ENCODE peak calls at places on chromosomes 4 and X, in nine cellular contexts. G, F, P, H, C, I, Q, X and L are unnamed samples.

GRCh38 chr4:8688041-8688907 is 95.7 kb downstream of the CPZ start:
- DNase-seq in G (peak), C (no peak), H (no peak), I (peak), F (no peak), Q (peak), P (peak), X (peak), L (peak)

GRCh38 chrX:87697409-87697808 is 179.8 kb downstream of the KLHL4 start:
- DNase-seq in P (no peak), H (no peak), G (no peak), X (no peak), Q (no peak), F (no peak), I (no peak), C (no peak), L (no peak)

GRCh38 chr4:12110607-12111006 is 681.9 kb upstream of the HS3ST1 start:
- DNase-seq in Q (no peak), X (no peak), I (no peak), G (no peak), H (no peak), P (no peak), C (no peak), F (no peak), L (no peak)

GRCh38 chr4:40333921-40334352 is 1.2 kb upstream of the CHRNA9 start:
- DNase-seq in H (no peak), G (no peak), Q (peak), F (peak), P (peak), I (peak), X (no peak), C (peak), L (peak)

GRCh38 chr4:108166038-108166437 is 2.7 kb downstream of the LEF1 start:
- DNase-seq in P (no peak), I (no peak), X (no peak), C (no peak), H (no peak), Q (no peak), G (no peak), F (no peak), L (no peak)

GRCh38 chrX:67543818-67544217 is at the start of gene AR:
- DNase-seq in Q (peak), C (peak), X (peak), I (peak), G (peak), P (peak), H (peak), F (peak), L (peak)

GRCh38 chr4:107825072-107825789 is 499 bp downstream of the SGMS2 start:
- DNase-seq in G (peak), C (peak), P (peak), I (peak), Q (peak), H (peak), F (peak), X (peak), L (peak)

GRCh38 chrX:124829930-124830329 is 483.6 kb downstream of the SH2D1A start:
- DNase-seq in X (no peak), H (no peak), P (no peak), F (no peak), C (no peak), G (no peak), Q (no peak), I (no peak), L (no peak)

GRCh38 chr4:74675673-74676279 is 118.5 kb downstream of the BTC start:
- DNase-seq in I (peak), H (no peak), X (peak), C (peak), Q (peak), P (no peak), G (no peak), F (peak), L (peak)

GRCh38 chr4:37873383-37873782 is 17.5 kb upstream of the TBC1D1 start:
- DNase-seq in P (no peak), I (peak), F (peak), C (peak), G (no peak), H (no peak), Q (peak), X (no peak), L (peak)

GRCh38 chr4:17310269-17310652 is 201.6 kb downstream of the QDPR start:
- DNase-seq in G (no peak), P (no peak), Q (peak), I (peak), H (no peak), C (peak), X (no peak), F (no peak), L (peak)

GRCh38 chr4:78650106-78651021 is 98.8 kb downstream of the ANXA3 start:
- DNase-seq in Q (peak), P (peak), C (peak), X (no peak), I (peak), G (no peak), F (peak), H (no peak), L (peak)

GRCh38 chrX:2401590-2402360 is 99.0 kb downstream of the DHRSX start:
- DNase-seq in C (peak), F (peak), H (no peak), I (no peak), Q (no peak), G (peak), P (no peak), X (no peak), L (no peak)

GRCh38 chr4:80271806-80272205 is 5.3 kb downstream of the FGF5 start:
- DNase-seq in C (no peak), I (no peak), F (peak), H (no peak), P (no peak), Q (no peak), X (no peak), G (no peak), L (peak)

GRCh38 chr4:56817840-56818491 is 3.5 kb downstream of the SPINK2 start:
- DNase-seq in G (no peak), H (no peak), F (no peak), Q (no peak), X (no peak), P (no peak), I (no peak), C (peak), L (no peak)

GRCh38 chr4:176034498-176034897 is 31.1 kb upstream of the WDR17 start:
- DNase-seq in Q (no peak), P (no peak), H (no peak), C (peak), I (peak), G (no peak), F (peak), X (peak), L (peak)

GRCh38 chr4:136311774-136312173 is 1220.5 kb downstream of the PCDH18 start:
- DNase-seq in I (no peak), C (no peak), P (no peak), F (no peak), Q (no peak), H (no peak), G (no peak), X (no peak), L (no peak)

GRCh38 chrX:14899607-14900006 is 26.4 kb downstream of the MOSPD2 start:
- DNase-seq in F (peak), Q (peak), P (no peak), X (no peak), I (peak), C (peak), G (no peak), H (no peak), L (peak)

GRCh38 chrX:154486396-154487207 is at the start of gene UBL4A:
- DNase-seq in H (peak), P (peak), C (peak), I (peak), G (peak), X (peak), F (no peak), Q (no peak), L (peak)

GRCh38 chr4:101271516-101271915 is 75.8 kb downstream of the PPP3CA start:
- DNase-seq in P (no peak), Q (no peak), C (no peak), H (no peak), G (no peak), I (peak), F (peak), X (no peak), L (no peak)

GRCh38 chr4:8850074-8850829 is 21.4 kb downstream of the HMX1 start:
- DNase-seq in Q (no peak), C (no peak), I (no peak), G (peak), F (no peak), H (no peak), P (no peak), X (no peak), L (no peak)

GRCh38 chr4:2264481-2265041 is 2.7 kb upstream of the MXD4 start:
- DNase-seq in G (no peak), F (no peak), C (no peak), X (no peak), H (no peak), I (no peak), P (no peak), Q (no peak), L (no peak)

GRCh38 chr4:12319765-12320164 is 891.1 kb upstream of the HS3ST1 start:
- DNase-seq in H (no peak), X (no peak), Q (peak), F (peak), G (no peak), I (no peak), C (peak), P (no peak), L (peak)

GRCh38 chrX:153381684-153382532 is 19.2 kb downstream of the PNMA6E start:
- DNase-seq in C (peak), F (peak), H (peak), X (peak), I (peak), P (peak), Q (peak), G (peak), L (peak)

GRCh38 chrX:28491322-28491721 is 95.9 kb upstream of the IL1RAPL1 start:
- DNase-seq in H (no peak), I (no peak), P (no peak), X (no peak), F (no peak), G (no peak), C (no peak), Q (no peak), L (no peak)

GRCh38 chr4:150579591-150580234 is 2.2 kb upstream of the MAB21L2 start:
- DNase-seq in P (no peak), Q (no peak), I (peak), G (peak), F (peak), H (no peak), X (peak), C (peak), L (peak)

GRCh38 chrX:110866421-110866820 is 70.8 kb upstream of the CHRDL1 start:
- DNase-seq in C (no peak), H (no peak), X (no peak), G (no peak), F (no peak), P (no peak), Q (no peak), I (no peak), L (no peak)

GRCh38 chrX:47831788-47832187 is 4.9 kb upstream of the ZNF81 start:
- DNase-seq in P (peak), F (peak), X (peak), H (peak), I (peak), C (no peak), G (peak), Q (no peak), L (peak)
- TF ChIP-seq CTCF in P (peak), F (peak), X (peak), H (peak), I (peak), C (peak), G (peak), Q (peak), L (peak)

GRCh38 chrX:109049903-109050302 is 313.5 kb upstream of the IRS4 start:
- DNase-seq in F (no peak), P (no peak), H (no peak), I (no peak), X (peak), Q (no peak), G (peak), C (no peak), L (peak)
- TF ChIP-seq CTCF in F (no peak), P (peak), H (no peak), I (no peak), X (peak), Q (peak), G (peak), C (no peak), L (peak)

DNA sequence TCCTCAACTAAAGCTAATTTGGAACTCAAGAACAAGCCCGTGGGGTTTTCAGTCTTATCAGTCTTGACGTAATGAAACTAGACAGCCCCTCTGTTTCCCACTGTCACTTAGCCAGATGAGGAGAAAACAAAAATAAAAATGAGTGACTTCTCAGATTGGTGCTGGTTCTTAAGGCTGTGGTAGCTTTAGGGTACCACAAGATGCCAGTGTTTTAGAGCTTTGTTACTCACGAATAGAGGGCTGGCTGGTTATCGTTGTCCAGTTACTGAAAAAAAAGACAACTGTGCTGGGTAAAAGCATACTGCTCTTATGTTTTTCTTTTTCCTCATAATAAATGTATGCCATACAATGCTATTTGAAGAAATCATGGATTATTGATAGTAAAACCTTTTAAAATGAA is 796.7 kb downstream of the RAPGEF2 start:
- DNase-seq in P (no peak), F (no peak), C (no peak), G (no peak), I (no peak), X (no peak), H (no peak), Q (no peak), L (no peak)
- TF ChIP-seq CTCF in P (no peak), F (no peak), C (no peak), G (peak), I (no peak), X (no peak), H (no peak), Q (no peak), L (no peak)

DNA sequence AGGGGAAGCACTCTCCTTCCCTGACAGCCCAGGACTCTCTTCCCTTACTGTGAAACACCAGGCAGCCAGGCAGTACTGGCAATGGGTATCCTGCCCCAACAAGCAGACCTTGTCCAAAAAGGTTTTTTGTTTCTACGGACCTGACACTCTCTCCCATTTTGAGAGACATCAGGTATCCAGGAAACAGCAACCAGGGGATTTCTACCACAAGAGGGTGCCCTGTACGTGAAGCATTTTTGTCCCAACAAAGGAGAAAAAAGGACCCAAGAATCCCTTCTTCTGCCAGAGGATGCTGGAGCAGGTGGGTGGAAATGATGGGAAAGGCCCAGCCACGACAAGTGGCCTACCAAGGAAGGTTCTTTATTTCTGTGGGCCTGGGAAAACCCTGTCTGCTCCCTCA is 65.7 kb upstream of the FGF13 start:
- DNase-seq in X (no peak), F (no peak), P (no peak), I (no peak), G (peak), H (no peak), C (no peak), Q (no peak), L (no peak)
- TF ChIP-seq CTCF in X (no peak), F (peak), P (no peak), I (no peak), G (peak), H (no peak), C (no peak), Q (no peak), L (no peak)

GRCh38 chrX:41010188-41010846 is 74.9 kb upstream of the USP9X start:
- DNase-seq in G (peak), X (peak), C (peak), Q (peak), I (peak), P (peak), F (peak), H (peak), L (peak)
- TF ChIP-seq CTCF in G (peak), X (no peak), C (no peak), Q (peak), I (peak), P (no peak), F (peak), H (no peak), L (peak)

GRCh38 chr4:84582302-84582987 is 482 bp upstream of the CDS1 start:
- DNase-seq in C (peak), H (peak), X (peak), F (peak), G (peak), I (peak), P (peak), Q (peak), L (peak)
- TF ChIP-seq CTCF in C (no peak), H (no peak), X (no peak), F (no peak), G (peak), I (no peak), P (no peak), Q (no peak), L (no peak)

DNA sequence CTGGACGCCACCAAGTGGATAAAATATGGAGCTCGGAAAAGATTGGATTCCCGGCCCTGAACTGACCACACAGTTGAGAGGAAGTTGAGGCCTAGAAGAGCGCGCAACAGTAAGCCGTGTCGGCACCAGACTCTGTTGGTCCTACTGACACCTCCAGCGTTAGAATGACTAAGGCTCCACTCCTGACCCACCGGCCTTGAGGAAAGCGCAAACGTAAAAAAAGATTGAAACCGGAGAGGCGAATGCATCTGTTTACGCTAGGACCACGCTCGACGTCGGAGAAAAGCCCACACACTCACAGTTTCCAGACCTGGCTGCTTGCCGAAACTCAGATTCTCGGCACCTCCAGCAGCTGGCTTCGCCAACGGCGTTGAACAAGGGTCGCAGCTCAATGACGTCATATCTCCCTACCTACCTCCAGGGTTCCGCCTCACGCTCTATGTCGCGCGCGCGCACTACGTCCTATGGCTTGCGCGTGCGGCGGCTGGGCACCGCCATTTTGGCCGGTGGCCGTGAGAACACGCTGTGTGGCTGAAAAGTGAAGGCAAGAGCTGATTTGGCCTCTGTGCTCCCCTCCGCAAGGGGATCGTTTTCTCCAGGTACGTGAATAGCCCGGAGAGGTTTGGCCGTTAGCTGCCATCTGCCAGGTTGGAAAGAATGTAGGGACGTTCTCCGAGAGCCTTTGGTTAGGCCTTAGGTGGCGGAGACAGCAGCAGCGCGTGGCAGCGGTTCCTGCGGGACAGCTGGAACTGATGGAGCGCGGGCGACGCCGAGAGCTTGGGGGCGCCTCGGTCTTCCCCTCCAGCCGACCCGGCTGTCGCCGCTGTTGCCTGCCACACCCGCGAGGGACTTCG is at the start of the genes ABCE1 and ANAPC10:
- DNase-seq in C (peak), H (peak), Q (peak), P (peak), G (peak), I (peak), F (peak), X (peak), L (peak)
- TF ChIP-seq CTCF in C (peak), H (no peak), Q (peak), P (no peak), G (peak), I (peak), F (peak), X (no peak), L (peak)

GRCh38 chr4:25198713-25199112 is 35.1 kb upstream of the PI4K2B start:
- DNase-seq in P (no peak), I (no peak), F (no peak), X (no peak), C (no peak), G (no peak), H (no peak), Q (no peak), L (no peak)
- TF ChIP-seq CTCF in P (no peak), I (no peak), F (no peak), X (no peak), C (no peak), G (no peak), H (no peak), Q (no peak), L (no peak)